ENCODE peak calls at places on chromosomes 3 and 15, in five cellular contexts. One of them, this sample, is unnamed.

GRCh38 chr3:95394286-95394685 is 1331.4 kb downstream of the NSUN3 start:
- DNase-seq in transverse colon: no peak
- DNase-seq in K562: no peak
- DNase-seq in prostate gland: no peak
- DNase-seq in sigmoid colon: no peak
- DNase-seq in this sample: no peak

GRCh38 chr3:17730318-17730967 is 12.0 kb downstream of the TBC1D5 start:
- DNase-seq in prostate gland: no peak
- DNase-seq in sigmoid colon: no peak
- DNase-seq in transverse colon: peak
- DNase-seq in K562: no peak
- DNase-seq in this sample: no peak

GRCh38 chr15:98647774-98648653 is at the start of gene IGF1R:
- DNase-seq in transverse colon: peak
- DNase-seq in sigmoid colon: peak
- DNase-seq in K562: peak
- DNase-seq in prostate gland: peak
- DNase-seq in this sample: peak

GRCh38 chr3:31724681-31725080 is 192.0 kb downstream of the STT3B start:
- DNase-seq in prostate gland: no peak
- DNase-seq in K562: no peak
- DNase-seq in transverse colon: no peak
- DNase-seq in sigmoid colon: no peak
- DNase-seq in this sample: no peak

GRCh38 chr3:87468938-87469337 is 192.6 kb upstream of the POU1F1 start:
- DNase-seq in sigmoid colon: no peak
- DNase-seq in K562: no peak
- DNase-seq in transverse colon: no peak
- DNase-seq in prostate gland: no peak
- DNase-seq in this sample: no peak

GRCh38 chr15:51735211-51735610 is 2.2 kb downstream of the LYSMD2 start:
- DNase-seq in K562: no peak
- DNase-seq in prostate gland: no peak
- DNase-seq in transverse colon: no peak
- DNase-seq in sigmoid colon: no peak
- DNase-seq in this sample: no peak

GRCh38 chr15:92113832-92114231 is 260.3 kb downstream of the SLCO3A1 start:
- DNase-seq in sigmoid colon: no peak
- DNase-seq in transverse colon: no peak
- DNase-seq in K562: no peak
- DNase-seq in prostate gland: no peak
- DNase-seq in this sample: no peak

GRCh38 chr3:9388562-9389272 is 8.7 kb upstream of the SETD5 start:
- DNase-seq in sigmoid colon: no peak
- DNase-seq in prostate gland: no peak
- DNase-seq in K562: no peak
- DNase-seq in transverse colon: no peak
- DNase-seq in this sample: no peak

GRCh38 chr15:47466357-47466756 is 250.9 kb upstream of the SEMA6D start:
- DNase-seq in sigmoid colon: no peak
- DNase-seq in transverse colon: no peak
- DNase-seq in prostate gland: no peak
- DNase-seq in K562: no peak
- DNase-seq in this sample: no peak

GRCh38 chr3:115834068-115834467 is 210.8 kb downstream of the GAP43 start:
- DNase-seq in sigmoid colon: no peak
- DNase-seq in prostate gland: no peak
- DNase-seq in transverse colon: no peak
- DNase-seq in K562: no peak
- DNase-seq in this sample: no peak

GRCh38 chr15:74621936-74622335 is 6.3 kb downstream of the CLK3 start:
- DNase-seq in K562: peak
- DNase-seq in prostate gland: no peak
- DNase-seq in transverse colon: no peak
- DNase-seq in sigmoid colon: no peak
- DNase-seq in this sample: peak

GRCh38 chr3:183781246-183781645 is 44.1 kb downstream of the MAP6D1 start:
- DNase-seq in transverse colon: no peak
- DNase-seq in sigmoid colon: no peak
- DNase-seq in prostate gland: no peak
- DNase-seq in K562: no peak
- DNase-seq in this sample: no peak

GRCh38 chr15:65887565-65887964 is 18.3 kb downstream of the RAB11A start:
- DNase-seq in sigmoid colon: no peak
- DNase-seq in K562: no peak
- DNase-seq in prostate gland: no peak
- DNase-seq in transverse colon: no peak
- DNase-seq in this sample: no peak

GRCh38 chr15:58228708-58229107 is 90.5 kb downstream of the AQP9 start:
- DNase-seq in sigmoid colon: no peak
- DNase-seq in K562: no peak
- DNase-seq in prostate gland: no peak
- DNase-seq in transverse colon: no peak
- DNase-seq in this sample: no peak

GRCh38 chr3:113838631-113839209 is at the start of gene GRAMD1C:
- DNase-seq in sigmoid colon: peak
- DNase-seq in transverse colon: peak
- DNase-seq in prostate gland: peak
- DNase-seq in K562: peak
- DNase-seq in this sample: peak

GRCh38 chr3:190094201-190094718 is 26.4 kb downstream of the P3H2 start:
- DNase-seq in prostate gland: no peak
- DNase-seq in transverse colon: no peak
- DNase-seq in K562: no peak
- DNase-seq in sigmoid colon: no peak
- DNase-seq in this sample: no peak

GRCh38 chr15:48940508-48940907 is 23.2 kb downstream of the SHC4 start:
- DNase-seq in transverse colon: no peak
- DNase-seq in K562: no peak
- DNase-seq in prostate gland: no peak
- DNase-seq in sigmoid colon: no peak
- DNase-seq in this sample: no peak

GRCh38 chr3:52223449-52224408 is 1.7 kb downstream of the TLR9 start:
- DNase-seq in sigmoid colon: no peak
- DNase-seq in transverse colon: no peak
- DNase-seq in prostate gland: no peak
- DNase-seq in K562: no peak
- DNase-seq in this sample: peak

GRCh38 chr3:41026394-41027177 is 172.7 kb upstream of the CTNNB1 start:
- DNase-seq in transverse colon: peak
- DNase-seq in K562: peak
- DNase-seq in sigmoid colon: peak
- DNase-seq in prostate gland: no peak
- DNase-seq in this sample: no peak

GRCh38 chr3:87298111-87298718 is 21.8 kb upstream of the POU1F1 start:
- DNase-seq in transverse colon: no peak
- DNase-seq in sigmoid colon: no peak
- DNase-seq in K562: peak
- DNase-seq in prostate gland: no peak
- DNase-seq in this sample: no peak

GRCh38 chr3:79361748-79362378 is 405.9 kb downstream of the ROBO1 start:
- DNase-seq in K562: no peak
- DNase-seq in prostate gland: peak
- DNase-seq in sigmoid colon: no peak
- DNase-seq in transverse colon: no peak
- DNase-seq in this sample: no peak

GRCh38 chr15:40909662-40910625 is 15.7 kb downstream of the VPS18 start:
- DNase-seq in transverse colon: no peak
- DNase-seq in prostate gland: no peak
- DNase-seq in sigmoid colon: no peak
- DNase-seq in K562: no peak
- DNase-seq in this sample: peak

GRCh38 chr3:186519021-186519658 is 25.0 kb downstream of the CRYGS start:
- DNase-seq in sigmoid colon: no peak
- DNase-seq in prostate gland: no peak
- DNase-seq in transverse colon: no peak
- DNase-seq in K562: no peak
- DNase-seq in this sample: peak

GRCh38 chr3:115676336-115676735 is 53.0 kb downstream of the GAP43 start:
- DNase-seq in sigmoid colon: no peak
- DNase-seq in K562: no peak
- DNase-seq in prostate gland: no peak
- DNase-seq in transverse colon: no peak
- DNase-seq in this sample: no peak

GRCh38 chr3:32848215-32848614 is 30.4 kb downstream of the TRIM71 start:
- DNase-seq in transverse colon: no peak
- DNase-seq in K562: peak
- DNase-seq in sigmoid colon: no peak
- DNase-seq in prostate gland: no peak
- DNase-seq in this sample: no peak

GRCh38 chr3:121895121-121895520 is 920 bp downstream of the SLC15A2 start:
- DNase-seq in K562: no peak
- DNase-seq in prostate gland: peak
- DNase-seq in transverse colon: no peak
- DNase-seq in sigmoid colon: no peak
- DNase-seq in this sample: no peak

GRCh38 chr15:72169921-72170611 is 27.5 kb downstream of the GRAMD2A start:
- DNase-seq in transverse colon: peak
- DNase-seq in sigmoid colon: no peak
- DNase-seq in prostate gland: no peak
- DNase-seq in K562: peak
- DNase-seq in this sample: peak

GRCh38 chr3:102668247-102668646 is 233.4 kb downstream of the ZPLD1 start:
- DNase-seq in transverse colon: no peak
- DNase-seq in K562: no peak
- DNase-seq in prostate gland: no peak
- DNase-seq in sigmoid colon: no peak
- DNase-seq in this sample: no peak

GRCh38 chr3:170307998-170308398 is 49.5 kb upstream of the SKIL start:
- DNase-seq in K562: no peak
- DNase-seq in sigmoid colon: no peak
- DNase-seq in transverse colon: no peak
- DNase-seq in prostate gland: no peak
- DNase-seq in this sample: no peak

GRCh38 chr3:179828738-179829137 is 175.9 kb downstream of the USP13 start:
- DNase-seq in sigmoid colon: no peak
- DNase-seq in transverse colon: no peak
- DNase-seq in K562: no peak
- DNase-seq in prostate gland: no peak
- DNase-seq in this sample: no peak

DNA sequence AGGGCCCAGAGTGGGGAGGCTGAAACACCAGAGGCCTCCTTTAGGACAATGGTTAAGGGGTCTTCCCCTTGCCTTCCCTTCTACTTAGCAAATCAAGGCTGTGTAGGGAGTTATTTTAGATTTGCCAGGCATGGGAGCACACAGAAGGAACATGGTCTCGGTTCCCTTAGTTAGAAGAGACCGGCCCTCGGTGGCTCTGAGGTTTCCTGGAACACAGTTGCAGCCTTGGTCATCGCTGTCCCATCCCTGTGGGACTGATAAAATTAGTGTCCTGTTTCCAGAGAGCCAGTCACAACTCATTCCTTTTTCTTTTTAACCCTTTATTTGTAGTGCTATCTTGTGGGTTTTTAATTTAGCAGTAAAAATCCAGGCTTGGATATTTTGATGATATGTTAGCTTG is 81.4 kb downstream of the CRTC3 start:
- DNase-seq in transverse colon: no peak
- DNase-seq in prostate gland: no peak
- DNase-seq in sigmoid colon: no peak
- DNase-seq in K562: no peak
- DNase-seq in this sample: no peak
- TF ChIP-seq POLR2A in transverse colon: no peak
- TF ChIP-seq POLR2A in prostate gland: no peak
- TF ChIP-seq POLR2A in sigmoid colon: no peak
- TF ChIP-seq POLR2A in K562: no peak
- TF ChIP-seq POLR2A in this sample: no peak

GRCh38 chr3:187932530-187932929 is 187.3 kb upstream of the BCL6 start:
- DNase-seq in K562: no peak
- DNase-seq in sigmoid colon: no peak
- DNase-seq in transverse colon: no peak
- DNase-seq in prostate gland: no peak
- DNase-seq in this sample: no peak
- H3K4me3 ChIP-seq in K562: no peak
- H3K4me3 ChIP-seq in sigmoid colon: no peak
- H3K4me3 ChIP-seq in transverse colon: no peak
- H3K4me3 ChIP-seq in prostate gland: no peak
- H3K4me3 ChIP-seq in this sample: no peak

GRCh38 chr3:105039004-105039403 is 327.7 kb upstream of the ALCAM start:
- DNase-seq in K562: no peak
- DNase-seq in transverse colon: no peak
- DNase-seq in prostate gland: no peak
- DNase-seq in sigmoid colon: no peak
- DNase-seq in this sample: no peak

GRCh38 chr3:105040026-105040622 is 326.6 kb upstream of the ALCAM start:
- DNase-seq in transverse colon: no peak
- DNase-seq in sigmoid colon: no peak
- DNase-seq in K562: no peak
- DNase-seq in prostate gland: no peak
- DNase-seq in this sample: no peak

DNA sequence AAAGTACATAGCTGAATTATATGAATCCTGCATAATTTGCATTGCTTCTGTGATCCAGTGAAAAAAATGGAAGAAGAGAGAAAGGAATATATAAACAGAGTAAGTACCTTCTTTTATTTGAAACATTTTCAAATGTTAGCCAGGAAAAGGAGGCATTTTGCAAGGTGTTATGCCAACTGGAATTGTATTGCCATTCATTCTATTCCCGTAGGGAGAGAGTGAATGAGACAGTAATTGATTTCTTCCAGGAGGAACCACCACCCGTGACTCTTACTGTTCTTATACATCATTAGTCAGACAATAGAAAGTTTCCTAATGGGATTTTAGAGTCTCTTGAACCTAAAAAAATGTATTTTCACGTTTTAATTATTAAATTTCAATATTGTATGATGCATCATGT is 324.1 kb upstream of the ALCAM start:
- DNase-seq in transverse colon: no peak
- DNase-seq in prostate gland: no peak
- DNase-seq in sigmoid colon: no peak
- DNase-seq in K562: no peak
- DNase-seq in this sample: no peak
- TF ChIP-seq POLR2AphosphoS5 in transverse colon: no peak
- TF ChIP-seq POLR2AphosphoS5 in prostate gland: no peak
- TF ChIP-seq POLR2AphosphoS5 in sigmoid colon: no peak
- TF ChIP-seq POLR2AphosphoS5 in K562: no peak
- TF ChIP-seq POLR2AphosphoS5 in this sample: no peak

GRCh38 chr3:195059006-195059350 is 212.0 kb downstream of the XXYLT1 start:
- DNase-seq in K562: no peak
- DNase-seq in prostate gland: no peak
- DNase-seq in sigmoid colon: peak
- DNase-seq in transverse colon: no peak
- DNase-seq in this sample: peak
- TF ChIP-seq POLR2A in K562: no peak
- TF ChIP-seq POLR2A in prostate gland: no peak
- TF ChIP-seq POLR2A in sigmoid colon: no peak
- TF ChIP-seq POLR2A in transverse colon: no peak
- TF ChIP-seq POLR2A in this sample: no peak